ENCODE peak calls at places on chromosomes 6 and 20, in nine cellular contexts. I is SJSA1; O is neural progenitor cell; Y is heart right ventricle; K is AG04450; J is stimulated activated naive CD8-positive, alpha-beta T cell treated with anti-CD3 and anti-CD28 coated beads, Interleukin-15, Interleukin-2, amounts not matched to agents 100 U/mL and 50 U/mL, for 24 hours; C is activated T-helper 1 cell treated with Interleukin-2 at 50 U/mL for 16 hours; B is K562; N is Ammon's horn. D is an unnamed sample.

GRCh38 chr20:19887566-19888268 is 129.4 kb upstream of the NAA20 start:
- DNase-seq in I (no peak), O (no peak), Y (no peak), K (no peak), J (no peak), C (no peak), B (no peak), N (peak), D (no peak)

GRCh38 chr6:18495236-18495635 is 108.1 kb downstream of the RNF144B start:
- DNase-seq in I (no peak), O (no peak), Y (no peak), K (no peak), J (no peak), C (no peak), B (no peak), N (no peak), D (no peak)

GRCh38 chr20:38138086-38138777 is 26.8 kb downstream of the TGM2 start:
- DNase-seq in I (no peak), O (no peak), Y (no peak), K (no peak), J (no peak), C (no peak), B (no peak), N (no peak), D (no peak)

GRCh38 chr6:21769973-21770372 is 176.4 kb downstream of the SOX4 start:
- DNase-seq in I (no peak), O (no peak), Y (no peak), K (no peak), J (no peak), C (no peak), B (no peak), N (no peak), D (no peak)

GRCh38 chr6:30206799-30207618 is 6.2 kb downstream of the TRIM26 start:
- DNase-seq in I (no peak), O (peak), Y (no peak), K (no peak), J (no peak), C (no peak), B (no peak), N (no peak), D (no peak)

GRCh38 chr20:41454250-41454649 is 87.6 kb upstream of the EMILIN3 start:
- DNase-seq in I (no peak), O (no peak), Y (no peak), K (no peak), J (no peak), C (no peak), B (no peak), N (no peak), D (no peak)

GRCh38 chr6:122609881-122610689 is at the start of gene PKIB:
- DNase-seq in I (peak), O (peak), Y (peak), K (no peak), J (peak), C (peak), B (peak), N (peak), D (peak)

GRCh38 chr6:26113570-26113969 is 26.3 kb downstream of the HFE start:
- DNase-seq in I (no peak), O (no peak), Y (no peak), K (no peak), J (no peak), C (no peak), B (no peak), N (no peak), D (no peak)

GRCh38 chr6:64062960-64063683 is 427.5 kb downstream of the PHF3 start:
- DNase-seq in I (no peak), O (no peak), Y (no peak), K (no peak), J (no peak), C (no peak), B (no peak), N (no peak), D (no peak)

GRCh38 chr20:50913976-50914375 is 17.3 kb downstream of the ADNP start:
- DNase-seq in I (no peak), O (no peak), Y (no peak), K (peak), J (no peak), C (no peak), B (peak), N (no peak), D (no peak)

GRCh38 chr6:4973972-4974885 is 29.6 kb downstream of the RPP40 start:
- DNase-seq in I (no peak), O (peak), Y (no peak), K (peak), J (no peak), C (no peak), B (no peak), N (peak), D (peak)

GRCh38 chr6:191487-192312 is 100.6 kb upstream of the DUSP22 start:
- DNase-seq in I (peak), O (no peak), Y (no peak), K (no peak), J (no peak), C (no peak), B (no peak), N (no peak), D (no peak)

GRCh38 chr6:33672808-33673207 is 38.7 kb downstream of the UQCC2 start:
- DNase-seq in I (peak), O (peak), Y (peak), K (peak), J (no peak), C (no peak), B (peak), N (no peak), D (peak)

GRCh38 chr6:136523196-136523595 is 27.0 kb downstream of the MAP7 start:
- DNase-seq in I (no peak), O (no peak), Y (no peak), K (no peak), J (no peak), C (no peak), B (no peak), N (peak), D (no peak)

GRCh38 chr6:143005816-143006215 is 54.9 kb upstream of the AIG1 start:
- DNase-seq in I (no peak), O (no peak), Y (no peak), K (no peak), J (no peak), C (no peak), B (no peak), N (no peak), D (no peak)

GRCh38 chr6:33428219-33428890 is 8.5 kb downstream of the SYNGAP1 start:
- DNase-seq in I (no peak), O (peak), Y (no peak), K (no peak), J (peak), C (no peak), B (peak), N (no peak), D (no peak)

GRCh38 chr6:90493332-90493731 is 93.5 kb downstream of the MAP3K7 start:
- DNase-seq in I (no peak), O (no peak), Y (no peak), K (no peak), J (no peak), C (no peak), B (no peak), N (no peak), D (no peak)

GRCh38 chr20:51594206-51594998 is 51.9 kb upstream of the NFATC2 start:
- DNase-seq in I (no peak), O (no peak), Y (no peak), K (no peak), J (no peak), C (no peak), B (no peak), N (peak), D (no peak)

GRCh38 chr20:52494244-52494643 is 302.7 kb upstream of the ZFP64 start:
- DNase-seq in I (peak), O (no peak), Y (no peak), K (peak), J (peak), C (no peak), B (no peak), N (peak), D (no peak)

GRCh38 chr20:20390393-20390792 is 22.5 kb downstream of the INSM1 start:
- DNase-seq in I (no peak), O (no peak), Y (no peak), K (no peak), J (no peak), C (no peak), B (no peak), N (no peak), D (no peak)

GRCh38 chr20:1291191-1291741 is 25.2 kb downstream of the SNPH start:
- DNase-seq in I (peak), O (no peak), Y (no peak), K (no peak), J (no peak), C (no peak), B (no peak), N (peak), D (no peak)

GRCh38 chr6:11296449-11297375 is 64.2 kb upstream of the NEDD9 start:
- DNase-seq in I (no peak), O (no peak), Y (no peak), K (no peak), J (no peak), C (no peak), B (no peak), N (no peak), D (no peak)

GRCh38 chr20:23061713-23062561 is 12.5 kb upstream of the THBD start:
- DNase-seq in I (peak), O (peak), Y (peak), K (peak), J (no peak), C (no peak), B (no peak), N (no peak), D (peak)

GRCh38 chr6:25918083-25918683 is 12.3 kb downstream of the SLC17A2 start:
- DNase-seq in I (no peak), O (no peak), Y (no peak), K (no peak), J (no peak), C (no peak), B (no peak), N (no peak), D (no peak)

GRCh38 chr20:58475466-58475865 is 39.7 kb downstream of the APCDD1L start:
- DNase-seq in I (no peak), O (no peak), Y (no peak), K (no peak), J (no peak), C (no peak), B (no peak), N (no peak), D (no peak)

GRCh38 chr20:63942250-63943006 is 13.8 kb downstream of the UCKL1 start:
- DNase-seq in I (no peak), O (peak), Y (peak), K (no peak), J (peak), C (no peak), B (peak), N (no peak), D (peak)

GRCh38 chr20:35730583-35731468 is 11.2 kb downstream of the RBM39 start:
- DNase-seq in I (no peak), O (no peak), Y (no peak), K (no peak), J (no peak), C (no peak), B (no peak), N (no peak), D (no peak)

GRCh38 chr6:18503588-18504231 is 116.6 kb downstream of the RNF144B start:
- DNase-seq in I (peak), O (peak), Y (no peak), K (peak), J (peak), C (no peak), B (peak), N (peak), D (no peak)

GRCh38 chr6:35543459-35544193 is 30.9 kb upstream of the TULP1 start:
- DNase-seq in I (no peak), O (no peak), Y (no peak), K (no peak), J (no peak), C (no peak), B (no peak), N (no peak), D (no peak)

GRCh38 chr6:153145591-153145990 is 14.5 kb upstream of the RGS17 start:
- DNase-seq in I (no peak), O (no peak), Y (no peak), K (no peak), J (no peak), C (no peak), B (no peak), N (no peak), D (no peak)

GRCh38 chr6:30260036-30260504 is 46.9 kb upstream of the TRIM26 start:
- DNase-seq in I (no peak), O (no peak), Y (peak), K (no peak), J (peak), C (no peak), B (no peak), N (no peak), D (peak)

GRCh38 chr6:79513111-79513510 is 24.1 kb downstream of the LCA5 start:
- DNase-seq in I (no peak), O (no peak), Y (no peak), K (no peak), J (no peak), C (no peak), B (no peak), N (no peak), D (no peak)

GRCh38 chr6:55495277-55495676 is 83.7 kb downstream of the HMGCLL1 start:
- DNase-seq in I (no peak), O (no peak), Y (no peak), K (no peak), J (no peak), C (no peak), B (no peak), N (no peak), D (no peak)